ENCODE peak calls at places on chromosomes 1 and 21, in six cellular contexts. A, B, P, G, H and I are unnamed samples.

GRCh38 chr1:23473037-23473800 is 10.8 kb downstream of the ASAP3 start:
- DNase-seq in A (peak), B (no peak), P (no peak), H (peak), G (no peak), I (no peak)

GRCh38 chr1:8077120-8077573 is 51.0 kb upstream of the ERRFI1 start:
- DNase-seq in H (peak), G (no peak), A (peak), P (peak), B (peak), I (no peak)

GRCh38 chr1:172851077-172851476 is 192.2 kb downstream of the FASLG start:
- DNase-seq in B (no peak), H (no peak), A (no peak), G (peak), P (no peak), I (no peak)

GRCh38 chr1:51417496-51418383 is 87.4 kb upstream of the TTC39A start:
- DNase-seq in G (no peak), B (peak), P (no peak), A (peak), H (peak), I (no peak)

GRCh38 chr1:51558375-51558924 is 39.4 kb upstream of the EPS15 start:
- DNase-seq in H (peak), P (peak), G (peak), A (peak), B (peak), I (no peak)

GRCh38 chr21:41901099-41901498 is 22.0 kb upstream of the PRDM15 start:
- DNase-seq in A (no peak), P (no peak), G (no peak), H (no peak), B (no peak), I (no peak)

GRCh38 chr1:151839457-151840409 is at the start of gene C2CD4D:
- DNase-seq in G (peak), H (no peak), P (no peak), B (no peak), A (no peak), I (no peak)

GRCh38 chr1:207414606-207415108 is 39.5 kb upstream of the CR2 start:
- DNase-seq in P (no peak), B (no peak), G (no peak), H (no peak), A (no peak), I (no peak)

GRCh38 chr1:1569341-1569740 is 5.3 kb downstream of the SSU72 start:
- DNase-seq in P (no peak), B (no peak), H (no peak), A (no peak), G (no peak), I (no peak)

GRCh38 chr1:206505702-206506375 is 1.5 kb upstream of the RASSF5 start:
- DNase-seq in B (no peak), P (no peak), G (peak), H (peak), A (peak), I (no peak)

GRCh38 chr1:200979574-200980451 is 43.7 kb downstream of the KIF21B start:
- DNase-seq in G (peak), A (no peak), B (peak), H (no peak), P (no peak), I (no peak)

GRCh38 chr21:45444385-45444784 is 39.4 kb downstream of the COL18A1 start:
- DNase-seq in A (no peak), G (no peak), H (no peak), P (no peak), B (no peak), I (no peak)

GRCh38 chr21:17466166-17466565 is 46.7 kb upstream of the CXADR start:
- DNase-seq in B (no peak), P (no peak), G (no peak), A (peak), H (peak), I (no peak)

GRCh38 chr1:205689479-205689878 is 9.2 kb upstream of the SLC45A3 start:
- DNase-seq in P (no peak), G (no peak), B (no peak), H (no peak), A (no peak), I (no peak)

GRCh38 chr1:183279835-183280234 is 93.8 kb downstream of the LAMC2 start:
- DNase-seq in A (peak), G (no peak), B (no peak), P (peak), H (peak), I (no peak)

GRCh38 chr1:60869264-60869663 is 213.1 kb upstream of the NFIA start:
- DNase-seq in A (no peak), G (no peak), H (no peak), P (no peak), B (no peak), I (no peak)

GRCh38 chr1:109641341-109641740 is 14.6 kb upstream of the GSTM4 start:
- DNase-seq in P (no peak), G (no peak), H (no peak), A (no peak), B (no peak), I (no peak)

GRCh38 chr1:97144527-97144926 is 422.9 kb downstream of the PTBP2 start:
- DNase-seq in G (no peak), B (peak), H (peak), P (no peak), A (peak), I (no peak)

GRCh38 chr1:147246910-147247655 is 4.6 kb downstream of the CHD1L start:
- DNase-seq in A (no peak), B (no peak), P (no peak), G (no peak), H (no peak), I (no peak)

GRCh38 chr21:17673261-17674020 is 60.7 kb upstream of the BTG3 start:
- DNase-seq in H (peak), P (no peak), G (peak), B (no peak), A (no peak), I (no peak)

DNA sequence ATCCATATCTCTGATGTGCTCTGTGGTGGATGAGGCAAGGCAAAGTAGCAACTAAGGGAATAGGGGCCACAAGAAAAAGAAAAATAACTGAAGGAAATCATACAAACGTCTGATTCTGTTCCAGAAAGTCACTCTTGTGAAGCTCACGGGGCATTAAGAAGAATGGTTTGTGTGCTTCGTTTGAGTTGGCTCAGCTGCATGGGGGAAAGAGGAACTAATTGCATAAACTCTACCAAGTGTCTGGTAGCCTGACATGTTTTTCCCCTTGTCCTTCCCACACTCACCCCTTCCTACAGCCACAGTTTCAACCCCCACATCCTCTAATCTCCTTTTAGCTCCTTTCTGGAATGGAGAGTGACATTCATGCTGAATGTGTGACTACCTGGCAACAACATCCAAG is 439.8 kb downstream of the TTLL7 start:
- DNase-seq in G (no peak), A (no peak), P (no peak), B (no peak), H (no peak), I (no peak)
- H3K27ac ChIP-seq in G (no peak), A (no peak), P (no peak), B (no peak), H (no peak), I (no peak)

DNA sequence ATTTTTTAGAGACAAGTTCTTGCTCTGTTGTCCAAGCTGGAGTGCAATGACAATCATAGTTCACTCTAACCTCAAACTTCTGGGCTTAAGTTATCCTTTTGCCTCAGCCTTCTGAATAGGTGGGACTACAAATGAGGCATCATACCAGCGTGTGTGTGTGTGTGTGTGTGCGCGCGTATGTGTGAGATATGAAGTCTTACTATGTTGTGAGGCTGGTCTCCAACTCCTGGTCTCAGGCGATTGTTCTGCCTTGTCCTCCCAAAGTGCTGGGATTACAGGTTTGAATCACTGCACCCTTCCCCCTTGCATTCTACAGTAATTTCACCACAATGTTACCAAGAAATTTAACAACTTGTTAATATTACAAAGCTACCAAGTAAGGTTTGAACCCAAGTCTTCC is 688 bp upstream of the GBP2 start:
- DNase-seq in P (no peak), A (no peak), B (no peak), G (no peak), H (peak), I (no peak)
- H3K4me3 ChIP-seq in P (no peak), A (no peak), B (no peak), G (no peak), H (no peak), I (no peak)

GRCh38 chr1:168626326-168626725 is 49.9 kb downstream of the XCL1 start:
- DNase-seq in B (no peak), P (no peak), G (no peak), A (no peak), H (peak), I (no peak)

GRCh38 chr1:168623003-168623828 is 46.8 kb downstream of the XCL1 start:
- DNase-seq in P (no peak), H (peak), A (peak), G (no peak), B (no peak), I (no peak)

GRCh38 chr1:168621356-168621755 is 45.0 kb downstream of the XCL1 start:
- DNase-seq in A (no peak), P (no peak), G (peak), B (no peak), H (peak), I (no peak)

GRCh38 chr1:168627370-168627769 is 51.0 kb downstream of the XCL1 start:
- DNase-seq in B (no peak), H (no peak), A (no peak), P (no peak), G (no peak), I (no peak)

DNA sequence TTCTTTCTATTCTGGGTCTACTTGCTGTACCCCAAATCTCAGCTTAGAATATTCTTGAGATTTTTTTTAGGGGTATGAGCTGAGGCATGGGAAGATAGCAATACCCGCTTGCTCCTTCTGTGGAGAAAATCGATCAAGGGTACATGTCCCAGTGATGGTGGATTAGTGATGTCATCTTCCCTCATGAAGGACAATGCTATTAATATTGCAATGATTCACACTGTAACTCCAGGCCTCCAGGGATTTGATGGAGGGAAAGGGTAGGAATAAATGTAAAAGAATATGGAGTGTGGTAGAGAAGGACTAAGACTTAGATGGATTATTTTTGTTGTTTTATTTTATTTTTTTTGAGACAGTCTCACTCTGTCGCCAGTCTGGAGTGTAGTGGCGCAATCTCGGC is 47.4 kb downstream of the XCL1 start:
- DNase-seq in H (no peak), G (no peak), P (no peak), A (no peak), B (no peak), I (no peak)
- H3K27ac ChIP-seq in H (no peak), G (no peak), P (peak), A (no peak), B (no peak), I (no peak)

DNA sequence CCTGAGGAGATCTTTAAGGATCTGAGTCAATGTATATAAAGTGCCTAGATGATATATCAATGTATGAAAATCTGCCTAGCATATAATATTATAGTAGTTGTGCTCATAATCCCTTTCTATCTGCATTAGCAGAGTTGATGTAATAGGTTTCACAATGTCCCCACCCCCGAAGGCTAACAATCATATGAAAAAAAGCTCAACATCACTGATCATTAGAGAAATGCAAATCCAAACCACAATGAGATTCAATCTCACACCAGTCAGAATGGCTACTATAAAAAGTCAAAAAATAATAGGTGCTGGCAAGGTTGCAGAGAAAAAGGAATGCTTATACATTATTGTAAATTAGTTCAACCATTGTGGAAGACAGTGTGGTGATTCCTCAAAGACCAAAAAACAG is 147.8 kb upstream of the DPT start:
- DNase-seq in B (no peak), A (no peak), H (no peak), G (no peak), P (no peak), I (no peak)
- H3K4me3 ChIP-seq in B (no peak), A (no peak), H (no peak), G (no peak), P (no peak), I (no peak)

GRCh38 chr1:86517336-86517735 is 29.5 kb upstream of the CLCA4 start:
- DNase-seq in G (peak), B (no peak), P (no peak), A (no peak), H (no peak), I (no peak)

GRCh38 chr1:86520789-86521521 is 25.9 kb upstream of the CLCA4 start:
- DNase-seq in A (no peak), P (no peak), G (no peak), H (no peak), B (no peak), I (no peak)

GRCh38 chr1:86522230-86522629 is 24.6 kb upstream of the CLCA4 start:
- DNase-seq in A (no peak), H (no peak), B (no peak), P (no peak), G (no peak), I (no peak)

GRCh38 chr1:86523670-86524354 is 23.1 kb upstream of the CLCA4 start:
- DNase-seq in A (no peak), B (no peak), H (no peak), G (no peak), P (no peak), I (no peak)

GRCh38 chr1:86521522-86521891 is 25.4 kb upstream of the CLCA4 start:
- DNase-seq in A (no peak), H (no peak), G (no peak), P (no peak), B (no peak), I (no peak)
- H3K27ac ChIP-seq in A (no peak), H (no peak), G (no peak), P (no peak), B (no peak), I (no peak)

DNA sequence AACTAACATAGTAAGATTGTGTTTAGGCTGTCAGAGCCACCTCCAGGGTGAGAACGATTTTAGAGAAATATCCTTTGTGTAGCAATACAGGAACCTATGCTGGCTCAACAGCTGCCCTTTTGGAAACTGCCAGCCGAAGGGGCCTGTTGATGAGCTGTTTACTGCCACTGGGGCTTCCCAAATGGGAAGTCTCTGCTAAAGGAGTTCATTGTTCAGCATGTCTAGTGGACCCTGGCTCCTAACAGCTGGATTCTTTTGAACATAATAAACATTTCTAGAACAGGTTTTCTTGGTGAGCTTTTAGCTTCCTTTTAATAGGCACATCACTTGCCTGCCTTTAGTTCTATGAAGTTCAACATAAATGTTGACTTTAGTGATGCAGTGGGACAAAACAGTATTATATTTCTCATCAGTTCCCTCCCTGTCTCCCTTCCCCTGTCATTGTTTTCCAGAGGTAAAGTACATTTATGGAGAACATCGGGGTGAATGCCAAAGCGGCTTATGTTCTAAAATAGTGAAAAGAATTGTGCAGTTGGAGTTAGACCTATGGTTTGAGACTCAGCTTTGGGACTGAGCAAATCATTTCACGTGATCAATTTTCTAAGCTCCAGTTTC is 57.4 kb downstream of the UCK2 start:
- DNase-seq in G (no peak), P (no peak), B (peak), H (no peak), A (no peak), I (no peak)
- H3K4me3 ChIP-seq in G (no peak), P (no peak), B (no peak), H (no peak), A (no peak), I (no peak)

DNA sequence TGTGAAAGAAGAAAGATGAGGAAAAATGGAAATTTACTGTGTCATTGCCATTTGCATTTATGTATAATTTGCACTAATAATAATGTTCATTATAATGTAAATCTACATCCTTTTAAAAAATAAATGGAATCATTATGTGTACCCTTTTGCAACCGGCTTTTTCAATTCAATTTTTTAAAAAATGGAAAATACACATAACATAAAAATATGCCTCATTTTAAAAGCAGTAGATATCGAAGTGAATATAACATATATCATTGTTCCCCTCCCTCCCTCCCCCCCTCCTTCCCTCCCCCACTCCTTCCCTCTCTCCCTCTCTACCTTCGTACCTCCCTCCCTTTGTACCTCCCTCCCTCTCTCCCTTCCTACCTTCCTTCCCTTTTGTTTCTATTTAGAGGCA is 33.0 kb downstream of the UBE4B start:
- DNase-seq in H (no peak), B (no peak), G (no peak), A (no peak), P (no peak), I (no peak)
- H3K27ac ChIP-seq in H (peak), B (no peak), G (no peak), A (peak), P (peak), I (peak)

GRCh38 chr1:59262631-59263030 is 34.3 kb upstream of the FGGY start:
- DNase-seq in G (no peak), P (no peak), A (no peak), H (no peak), B (no peak), I (no peak)

GRCh38 chr1:59261537-59261936 is 35.4 kb upstream of the FGGY start:
- DNase-seq in G (no peak), A (no peak), B (no peak), H (no peak), P (no peak), I (no peak)

GRCh38 chr1:59265622-59266021 is 31.3 kb upstream of the FGGY start:
- DNase-seq in P (no peak), H (no peak), A (no peak), B (no peak), G (no peak), I (no peak)

GRCh38 chr1:59266180-59266926 is 30.5 kb upstream of the FGGY start:
- DNase-seq in B (no peak), G (no peak), H (no peak), P (no peak), A (no peak), I (no peak)

DNA sequence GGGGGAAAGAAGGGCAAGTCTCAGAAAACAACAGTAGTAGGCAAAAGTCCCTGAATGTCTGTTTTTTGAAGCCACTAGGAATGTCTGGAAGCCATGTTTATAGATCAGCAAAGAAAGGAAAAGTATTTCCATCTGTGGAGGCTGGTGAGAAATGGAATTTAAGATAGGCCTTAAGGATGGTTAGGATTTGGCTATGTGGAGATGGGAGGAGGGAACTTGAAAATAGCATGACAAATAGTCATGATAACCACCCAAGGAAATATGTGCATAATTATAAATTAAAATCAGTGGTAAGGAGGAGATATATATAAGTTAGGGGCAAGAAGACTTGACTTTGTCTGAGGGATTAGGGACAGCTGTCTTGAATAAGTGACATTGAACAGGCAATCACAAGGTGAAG is 33.8 kb upstream of the FGGY start:
- DNase-seq in A (no peak), P (no peak), B (no peak), H (peak), G (no peak), I (no peak)
- H3K4me3 ChIP-seq in A (no peak), P (no peak), B (no peak), H (no peak), G (no peak), I (no peak)

DNA sequence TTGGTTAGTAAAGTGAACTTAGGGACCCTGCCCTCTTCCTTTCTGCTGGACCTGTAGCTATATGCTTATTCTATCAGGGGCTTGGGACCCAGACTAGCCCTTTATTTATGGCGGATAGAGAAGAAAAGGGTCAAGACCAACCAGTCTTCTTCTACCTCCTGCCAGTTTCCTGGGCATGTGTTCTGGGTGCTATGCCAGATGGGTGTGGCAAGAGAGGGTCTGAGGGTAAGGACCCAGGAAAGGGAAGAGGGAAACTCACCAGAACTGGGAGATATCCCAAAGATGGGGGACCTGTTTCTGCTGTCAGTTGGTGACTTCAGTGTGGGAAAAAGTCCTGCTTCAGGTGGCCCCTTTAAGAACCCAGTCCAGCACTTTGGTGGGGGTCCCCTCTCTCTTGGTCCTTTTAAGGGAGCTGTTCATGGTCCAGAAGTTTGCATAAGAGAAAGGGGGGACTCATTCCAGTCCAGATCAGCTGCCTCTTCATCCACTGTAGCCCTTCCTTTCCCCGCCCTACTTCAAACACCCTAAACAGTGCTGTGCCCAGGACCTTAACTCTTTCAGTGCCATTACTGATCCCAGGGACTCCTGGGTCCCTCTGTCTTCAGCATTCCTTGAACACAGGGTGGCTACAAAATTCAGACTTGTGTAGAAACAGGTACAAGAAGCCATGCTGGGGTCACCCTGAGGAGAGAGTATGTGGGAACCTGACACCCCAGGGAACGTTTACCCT is 18.4 kb downstream of the SSR2 start:
- DNase-seq in A (no peak), G (no peak), H (no peak), P (no peak), B (no peak), I (no peak)
- H3K27ac ChIP-seq in A (no peak), G (no peak), H (no peak), P (peak), B (no peak), I (no peak)